ENCODE peak calls at places on chromosome 10, in seven cellular contexts. One of them, this sample, is unnamed.

GRCh38 chr10:8911032-8911431 is 856.5 kb downstream of the GATA3 start:
- DNase-seq in GM23338: no peak
- DNase-seq in HepG2: no peak
- DNase-seq in suprapubic skin: no peak
- DNase-seq in endothelial cell of umbilical vein: no peak
- DNase-seq in spleen: no peak
- DNase-seq in breast epithelium: no peak
- DNase-seq in this sample: no peak

GRCh38 chr10:10361486-10361885 is 656.2 kb upstream of the CELF2 start:
- DNase-seq in spleen: no peak
- DNase-seq in HepG2: no peak
- DNase-seq in suprapubic skin: no peak
- DNase-seq in endothelial cell of umbilical vein: no peak
- DNase-seq in breast epithelium: no peak
- DNase-seq in GM23338: peak
- DNase-seq in this sample: no peak

GRCh38 chr10:110525349-110526260 is 27.9 kb downstream of the DUSP5 start:
- DNase-seq in spleen: no peak
- DNase-seq in GM23338: no peak
- DNase-seq in HepG2: no peak
- DNase-seq in endothelial cell of umbilical vein: no peak
- DNase-seq in suprapubic skin: no peak
- DNase-seq in breast epithelium: no peak
- DNase-seq in this sample: no peak

GRCh38 chr10:60446070-60446833 is 56.6 kb upstream of the ANK3 start:
- DNase-seq in HepG2: no peak
- DNase-seq in endothelial cell of umbilical vein: no peak
- DNase-seq in GM23338: peak
- DNase-seq in breast epithelium: no peak
- DNase-seq in suprapubic skin: no peak
- DNase-seq in spleen: no peak
- DNase-seq in this sample: no peak

GRCh38 chr10:24645022-24645421 is 78.7 kb downstream of the ARHGAP21 start:
- DNase-seq in endothelial cell of umbilical vein: no peak
- DNase-seq in HepG2: no peak
- DNase-seq in suprapubic skin: no peak
- DNase-seq in breast epithelium: no peak
- DNase-seq in GM23338: no peak
- DNase-seq in spleen: no peak
- DNase-seq in this sample: no peak

GRCh38 chr10:42149027-42149700 is 489.2 kb downstream of the ZNF33B start:
- DNase-seq in spleen: peak
- DNase-seq in GM23338: no peak
- DNase-seq in breast epithelium: no peak
- DNase-seq in HepG2: no peak
- DNase-seq in suprapubic skin: peak
- DNase-seq in endothelial cell of umbilical vein: no peak
- DNase-seq in this sample: no peak

GRCh38 chr10:3625959-3626751 is 158.9 kb downstream of the KLF6 start:
- DNase-seq in endothelial cell of umbilical vein: no peak
- DNase-seq in GM23338: no peak
- DNase-seq in spleen: no peak
- DNase-seq in suprapubic skin: no peak
- DNase-seq in HepG2: no peak
- DNase-seq in breast epithelium: no peak
- DNase-seq in this sample: peak

GRCh38 chr10:91409069-91409868 is 875 bp upstream of the HECTD2 start:
- DNase-seq in breast epithelium: peak
- DNase-seq in HepG2: peak
- DNase-seq in GM23338: peak
- DNase-seq in suprapubic skin: peak
- DNase-seq in spleen: no peak
- DNase-seq in endothelial cell of umbilical vein: peak
- DNase-seq in this sample: peak

GRCh38 chr10:33772370-33773331 is 438.2 kb upstream of the NRP1 start:
- DNase-seq in suprapubic skin: no peak
- DNase-seq in spleen: no peak
- DNase-seq in HepG2: no peak
- DNase-seq in breast epithelium: no peak
- DNase-seq in endothelial cell of umbilical vein: peak
- DNase-seq in GM23338: peak
- DNase-seq in this sample: no peak

GRCh38 chr10:34364253-34365037 is 450.7 kb downstream of the PARD3 start:
- DNase-seq in HepG2: peak
- DNase-seq in spleen: no peak
- DNase-seq in GM23338: no peak
- DNase-seq in suprapubic skin: no peak
- DNase-seq in endothelial cell of umbilical vein: no peak
- DNase-seq in breast epithelium: no peak
- DNase-seq in this sample: no peak

GRCh38 chr10:60963441-60964256 is 19.7 kb upstream of the RHOBTB1 start:
- DNase-seq in breast epithelium: no peak
- DNase-seq in GM23338: no peak
- DNase-seq in HepG2: peak
- DNase-seq in endothelial cell of umbilical vein: peak
- DNase-seq in spleen: no peak
- DNase-seq in suprapubic skin: no peak
- DNase-seq in this sample: no peak

GRCh38 chr10:69499726-69500689 is 48.7 kb downstream of the TSPAN15 start:
- DNase-seq in GM23338: no peak
- DNase-seq in breast epithelium: no peak
- DNase-seq in endothelial cell of umbilical vein: no peak
- DNase-seq in suprapubic skin: no peak
- DNase-seq in spleen: peak
- DNase-seq in HepG2: no peak
- DNase-seq in this sample: no peak

GRCh38 chr10:58513189-58514101 is 773 bp downstream of the BICC1 start:
- DNase-seq in HepG2: no peak
- DNase-seq in breast epithelium: no peak
- DNase-seq in suprapubic skin: peak
- DNase-seq in spleen: peak
- DNase-seq in endothelial cell of umbilical vein: peak
- DNase-seq in GM23338: peak
- DNase-seq in this sample: peak

DNA sequence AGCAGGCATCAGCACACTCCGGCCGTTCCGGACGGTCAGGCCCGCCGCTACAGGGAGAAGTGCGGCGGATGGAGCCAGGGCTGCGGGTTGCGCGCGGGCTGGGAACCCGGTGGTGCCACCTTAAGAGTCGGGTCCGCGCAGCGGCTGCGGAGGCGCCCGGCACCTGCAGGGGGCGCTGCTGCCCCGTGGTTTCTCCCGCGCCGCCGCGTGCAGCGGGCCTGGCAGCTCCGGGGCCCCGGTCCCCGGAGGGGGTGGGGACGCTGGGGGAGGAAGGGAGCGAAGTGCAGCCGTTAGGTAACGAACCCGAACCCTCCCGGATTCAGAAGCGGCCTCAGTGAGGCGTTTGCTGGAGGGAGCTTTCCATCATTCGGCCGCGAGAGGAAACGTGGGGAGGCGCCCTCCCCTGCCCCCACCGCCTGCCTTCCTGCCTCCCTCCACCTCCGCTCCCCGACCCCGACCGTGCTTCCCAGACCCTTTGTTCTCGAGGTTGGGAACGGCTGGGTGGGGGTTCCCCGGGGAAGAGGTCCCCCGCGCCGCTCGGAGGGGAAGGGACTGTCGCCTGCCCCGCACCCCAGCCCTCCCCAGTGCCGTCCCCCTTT is 29.7 kb downstream of the SKIDA1 start:
- DNase-seq in HepG2: peak
- DNase-seq in suprapubic skin: peak
- DNase-seq in endothelial cell of umbilical vein: peak
- DNase-seq in GM23338: peak
- DNase-seq in breast epithelium: peak
- DNase-seq in spleen: peak
- DNase-seq in this sample: peak
- TF ChIP-seq POLR2AphosphoS5 in HepG2: peak
- TF ChIP-seq POLR2AphosphoS5 in suprapubic skin: no peak
- TF ChIP-seq POLR2AphosphoS5 in endothelial cell of umbilical vein: peak
- TF ChIP-seq POLR2AphosphoS5 in GM23338: peak
- TF ChIP-seq POLR2AphosphoS5 in breast epithelium: no peak
- TF ChIP-seq POLR2AphosphoS5 in spleen: peak
- TF ChIP-seq POLR2AphosphoS5 in this sample: peak

GRCh38 chr10:114604357-114605129 is 53.5 kb downstream of the ABLIM1 start:
- DNase-seq in suprapubic skin: no peak
- DNase-seq in breast epithelium: no peak
- DNase-seq in spleen: no peak
- DNase-seq in GM23338: no peak
- DNase-seq in HepG2: no peak
- DNase-seq in endothelial cell of umbilical vein: peak
- DNase-seq in this sample: no peak
- H3K27ac ChIP-seq in suprapubic skin: peak
- H3K27ac ChIP-seq in breast epithelium: peak
- H3K27ac ChIP-seq in spleen: no peak
- H3K27ac ChIP-seq in GM23338: no peak
- H3K27ac ChIP-seq in HepG2: no peak
- H3K27ac ChIP-seq in endothelial cell of umbilical vein: no peak
- H3K27ac ChIP-seq in this sample: peak

GRCh38 chr10:102245101-102245931 is at the start of gene GBF1:
- DNase-seq in suprapubic skin: peak
- DNase-seq in breast epithelium: peak
- DNase-seq in endothelial cell of umbilical vein: peak
- DNase-seq in GM23338: peak
- DNase-seq in spleen: peak
- DNase-seq in HepG2: peak
- DNase-seq in this sample: peak
- TF ChIP-seq POLR2AphosphoS5 in suprapubic skin: peak
- TF ChIP-seq POLR2AphosphoS5 in breast epithelium: peak
- TF ChIP-seq POLR2AphosphoS5 in endothelial cell of umbilical vein: no peak
- TF ChIP-seq POLR2AphosphoS5 in GM23338: peak
- TF ChIP-seq POLR2AphosphoS5 in spleen: peak
- TF ChIP-seq POLR2AphosphoS5 in HepG2: peak
- TF ChIP-seq POLR2AphosphoS5 in this sample: peak

GRCh38 chr10:44675086-44675874 is 235.9 kb upstream of the TMEM72 start:
- DNase-seq in GM23338: no peak
- DNase-seq in breast epithelium: no peak
- DNase-seq in endothelial cell of umbilical vein: no peak
- DNase-seq in suprapubic skin: no peak
- DNase-seq in HepG2: no peak
- DNase-seq in spleen: no peak
- DNase-seq in this sample: no peak
- H3K27ac ChIP-seq in GM23338: no peak
- H3K27ac ChIP-seq in breast epithelium: no peak
- H3K27ac ChIP-seq in endothelial cell of umbilical vein: no peak
- H3K27ac ChIP-seq in suprapubic skin: no peak
- H3K27ac ChIP-seq in HepG2: no peak
- H3K27ac ChIP-seq in spleen: no peak
- H3K27ac ChIP-seq in this sample: no peak

GRCh38 chr10:92517034-92517655 is 56.7 kb downstream of the IDE start:
- DNase-seq in endothelial cell of umbilical vein: peak
- DNase-seq in GM23338: peak
- DNase-seq in HepG2: peak
- DNase-seq in suprapubic skin: no peak
- DNase-seq in breast epithelium: no peak
- DNase-seq in spleen: no peak
- DNase-seq in this sample: peak
- TF ChIP-seq POLR2AphosphoS5 in endothelial cell of umbilical vein: no peak
- TF ChIP-seq POLR2AphosphoS5 in GM23338: no peak
- TF ChIP-seq POLR2AphosphoS5 in HepG2: no peak
- TF ChIP-seq POLR2AphosphoS5 in suprapubic skin: no peak
- TF ChIP-seq POLR2AphosphoS5 in breast epithelium: no peak
- TF ChIP-seq POLR2AphosphoS5 in spleen: no peak
- TF ChIP-seq POLR2AphosphoS5 in this sample: no peak

DNA sequence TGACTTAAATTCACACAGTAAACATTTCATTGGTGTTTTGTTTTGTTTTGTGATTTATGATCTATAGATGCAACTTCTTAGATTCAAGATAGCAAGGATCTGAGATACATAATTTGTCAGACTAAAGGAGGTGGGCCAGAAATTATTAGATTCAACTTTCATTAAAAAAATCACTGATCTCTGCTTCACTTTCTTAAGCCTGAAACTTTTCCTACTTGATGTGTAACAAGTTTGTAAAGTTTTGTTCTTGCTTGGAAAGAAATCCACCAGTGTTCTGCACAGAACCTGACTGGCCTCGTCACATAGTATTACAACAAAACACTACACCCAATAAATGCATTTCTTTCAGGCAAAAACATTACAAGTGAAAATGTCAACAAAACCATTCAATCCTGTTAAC is 12.4 kb downstream of the SKIDA1 start:
- DNase-seq in GM23338: no peak
- DNase-seq in breast epithelium: no peak
- DNase-seq in suprapubic skin: no peak
- DNase-seq in spleen: no peak
- DNase-seq in HepG2: no peak
- DNase-seq in endothelial cell of umbilical vein: no peak
- DNase-seq in this sample: no peak
- H3K27ac ChIP-seq in GM23338: no peak
- H3K27ac ChIP-seq in breast epithelium: no peak
- H3K27ac ChIP-seq in suprapubic skin: no peak
- H3K27ac ChIP-seq in spleen: no peak
- H3K27ac ChIP-seq in HepG2: no peak
- H3K27ac ChIP-seq in endothelial cell of umbilical vein: no peak
- H3K27ac ChIP-seq in this sample: no peak

DNA sequence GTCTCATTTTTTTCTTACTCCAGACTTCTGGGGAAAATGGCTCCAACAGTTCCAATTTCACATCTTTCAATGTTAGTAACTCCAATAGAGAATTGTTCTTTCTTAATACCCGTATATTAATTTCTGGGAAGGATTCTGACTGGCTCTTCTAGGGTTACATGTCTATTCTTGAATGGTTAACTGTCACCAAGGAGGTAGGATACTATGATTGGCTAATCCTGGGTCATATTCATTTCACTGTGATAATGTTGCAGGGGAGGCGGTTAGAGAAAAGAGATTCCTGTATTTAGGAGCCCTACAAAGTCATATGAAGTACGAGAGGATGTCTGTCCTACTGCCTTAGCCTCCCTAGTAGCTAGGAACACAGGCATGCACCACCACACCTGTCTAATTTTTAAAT is 16.1 kb upstream of the VCL start:
- DNase-seq in GM23338: no peak
- DNase-seq in HepG2: no peak
- DNase-seq in spleen: no peak
- DNase-seq in suprapubic skin: no peak
- DNase-seq in breast epithelium: no peak
- DNase-seq in endothelial cell of umbilical vein: no peak
- DNase-seq in this sample: no peak
- TF ChIP-seq POLR2AphosphoS5 in GM23338: no peak
- TF ChIP-seq POLR2AphosphoS5 in HepG2: no peak
- TF ChIP-seq POLR2AphosphoS5 in spleen: no peak
- TF ChIP-seq POLR2AphosphoS5 in suprapubic skin: no peak
- TF ChIP-seq POLR2AphosphoS5 in breast epithelium: no peak
- TF ChIP-seq POLR2AphosphoS5 in endothelial cell of umbilical vein: no peak
- TF ChIP-seq POLR2AphosphoS5 in this sample: no peak

GRCh38 chr10:122466866-122467470 is 5.6 kb downstream of the HTRA1 start:
- DNase-seq in suprapubic skin: no peak
- DNase-seq in GM23338: no peak
- DNase-seq in spleen: peak
- DNase-seq in HepG2: no peak
- DNase-seq in endothelial cell of umbilical vein: no peak
- DNase-seq in breast epithelium: no peak
- DNase-seq in this sample: no peak

GRCh38 chr10:122465401-122465800 is 4.0 kb downstream of the HTRA1 start:
- DNase-seq in HepG2: no peak
- DNase-seq in endothelial cell of umbilical vein: no peak
- DNase-seq in suprapubic skin: no peak
- DNase-seq in spleen: no peak
- DNase-seq in breast epithelium: no peak
- DNase-seq in GM23338: no peak
- DNase-seq in this sample: no peak

GRCh38 chr10:122469848-122470247 is 8.5 kb downstream of the HTRA1 start:
- DNase-seq in breast epithelium: no peak
- DNase-seq in suprapubic skin: no peak
- DNase-seq in spleen: no peak
- DNase-seq in endothelial cell of umbilical vein: no peak
- DNase-seq in GM23338: no peak
- DNase-seq in HepG2: no peak
- DNase-seq in this sample: no peak

GRCh38 chr10:122468923-122469781 is 7.8 kb downstream of the HTRA1 start:
- DNase-seq in HepG2: peak
- DNase-seq in spleen: peak
- DNase-seq in breast epithelium: no peak
- DNase-seq in suprapubic skin: no peak
- DNase-seq in endothelial cell of umbilical vein: peak
- DNase-seq in GM23338: no peak
- DNase-seq in this sample: no peak

GRCh38 chr10:122468220-122468922 is 7.0 kb downstream of the HTRA1 start:
- DNase-seq in HepG2: no peak
- DNase-seq in suprapubic skin: no peak
- DNase-seq in GM23338: no peak
- DNase-seq in spleen: no peak
- DNase-seq in endothelial cell of umbilical vein: no peak
- DNase-seq in breast epithelium: no peak
- DNase-seq in this sample: no peak
- H3K27ac ChIP-seq in HepG2: no peak
- H3K27ac ChIP-seq in suprapubic skin: peak
- H3K27ac ChIP-seq in GM23338: no peak
- H3K27ac ChIP-seq in spleen: no peak
- H3K27ac ChIP-seq in endothelial cell of umbilical vein: peak
- H3K27ac ChIP-seq in breast epithelium: peak
- H3K27ac ChIP-seq in this sample: peak